ENCODE peak calls at places on chromosomes 16 and 17, in five cellular contexts. B, C, O, V and P are unnamed samples.

GRCh38 chr16:27728691-27729090 is 178.7 kb downstream of the KATNIP start:
- DNase-seq in B (peak; percentile 18), V (no peak), O (no peak), C (no peak), P (no peak)

GRCh38 chr16:4388275-4389021 is 16.8 kb downstream of the VASN start:
- DNase-seq in B (no peak), C (no peak), V (no peak), O (no peak), P (no peak)

GRCh38 chr16:56930516-56931252 is 1.3 kb upstream of the HERPUD1 start:
- DNase-seq in C (peak; percentile 54), V (no peak), B (no peak), O (no peak), P (no peak)

GRCh38 chr17:34665803-34666763 is 86.7 kb downstream of the TMEM132E start:
- DNase-seq in O (no peak), V (no peak), B (no peak), C (no peak), P (no peak)

GRCh38 chr16:80039777-80040176 is 439.2 kb upstream of the MAF start:
- DNase-seq in B (no peak), V (no peak), C (no peak), O (no peak), P (no peak)

GRCh38 chr16:3020247-3020603 is at the start of gene TNFRSF12A:
- DNase-seq in C (peak; percentile 83), O (no peak), V (peak; percentile 81), B (peak; percentile 88), P (no peak)

GRCh38 chr16:68885321-68885720 is 42.0 kb downstream of the TANGO6 start:
- DNase-seq in C (no peak), B (no peak), O (no peak), V (no peak), P (no peak)

GRCh38 chr17:69492410-69493071 is 78.0 kb downstream of the MAP2K6 start:
- DNase-seq in V (no peak), B (no peak), O (no peak), C (no peak), P (no peak)

GRCh38 chr17:57999496-58000017 is 7.5 kb downstream of the SRSF1 start:
- DNase-seq in B (no peak), O (no peak), C (peak; percentile 67), V (no peak), P (no peak)

GRCh38 chr17:8153550-8153956 is 1.3 kb upstream of the PER1 start:
- DNase-seq in B (peak; percentile 88), V (peak; percentile 73), O (peak; percentile 73), C (no peak), P (no peak)

GRCh38 chr16:14658063-14658462 is 25.3 kb downstream of the BFAR start:
- DNase-seq in O (no peak), C (peak; percentile 66), B (no peak), V (no peak), P (no peak)

GRCh38 chr17:59327891-59328290 is 3.6 kb upstream of the YPEL2 start:
- DNase-seq in V (no peak), C (no peak), B (no peak), O (no peak), P (no peak)

GRCh38 chr17:2937331-2938003 is 125.9 kb downstream of the OR1D5 start:
- DNase-seq in O (no peak), B (no peak), V (no peak), C (no peak), P (no peak)

GRCh38 chr16:77860944-77861343 is 72.6 kb downstream of the VAT1L start:
- DNase-seq in B (no peak), O (no peak), V (no peak), C (no peak), P (no peak)

GRCh38 chr16:67847064-67847861 is at the start of gene CENPT:
- DNase-seq in O (no peak), V (peak; percentile 72), B (no peak), C (peak; percentile 70), P (peak; percentile 54)

GRCh38 chr17:44396946-44397345 is 7.5 kb upstream of the ITGA2B start:
- DNase-seq in B (no peak), V (no peak), O (no peak), C (no peak), P (no peak)

GRCh38 chr17:41959336-41960095 is 7.1 kb upstream of the CNP start:
- DNase-seq in V (no peak), B (no peak), O (no peak), C (peak; percentile 57), P (no peak)

GRCh38 chr17:36611345-36612072 is 10.1 kb downstream of the MRM1 start:
- DNase-seq in C (no peak), B (no peak), O (no peak), V (no peak), P (no peak)

GRCh38 chr17:1087381-1088241 is 90.7 kb downstream of the TIMM22 start:
- DNase-seq in O (peak; percentile 48), B (peak; percentile 78), V (peak; percentile 91), C (no peak), P (peak; percentile 61)

GRCh38 chr17:12928736-12929135 is 89.1 kb downstream of the ELAC2 start:
- DNase-seq in C (no peak), V (no peak), B (no peak), O (no peak), P (no peak)

GRCh38 chr17:5785867-5786509 is 201.7 kb upstream of the NLRP1 start:
- DNase-seq in V (no peak), O (no peak), C (no peak), B (no peak), P (no peak)

GRCh38 chr17:66707051-66707450 is 127.9 kb upstream of the CACNG5 start:
- DNase-seq in C (no peak), O (no peak), B (no peak), V (no peak), P (no peak)

GRCh38 chr17:40612510-40613244 is 34.9 kb downstream of the SMARCE1 start:
- DNase-seq in V (no peak), O (no peak), B (no peak), C (no peak), P (peak; percentile 42)

GRCh38 chr17:82961366-82962162 is 117.8 kb upstream of the METRNL start:
- DNase-seq in B (peak; percentile 36), O (no peak), C (no peak), V (peak; percentile 25), P (no peak)

GRCh38 chr17:66255112-66255511 is 25.9 kb upstream of the APOH start:
- DNase-seq in O (no peak), B (no peak), V (no peak), C (peak; percentile 75), P (no peak)

GRCh38 chr17:80169784-80170500 is at the start of gene CARD14:
- DNase-seq in C (no peak), O (no peak), B (no peak), V (peak; percentile 57), P (no peak)

GRCh38 chr17:36544320-36545092 is at the start of gene GGNBP2:
- DNase-seq in V (peak; percentile 92), B (peak; percentile 95), C (peak; percentile 90), O (peak; percentile 60), P (peak; percentile 78)

GRCh38 chr17:60087882-60088669 is 9.4 kb upstream of the HEATR6 start:
- DNase-seq in C (no peak), V (peak; percentile 42), O (no peak), B (no peak), P (no peak)

GRCh38 chr16:4615389-4616046 is 830 bp upstream of the UBALD1 start:
- DNase-seq in C (no peak), B (no peak), V (no peak), O (no peak), P (no peak)

GRCh38 chr17:77286641-77287431 is 146.1 kb downstream of the SEC14L1 start:
- DNase-seq in O (no peak), C (no peak), V (peak; percentile 88), B (peak; percentile 91), P (no peak)

GRCh38 chr17:67578058-67578457 is 139.7 kb upstream of the NOL11 start:
- DNase-seq in C (no peak), B (no peak), V (no peak), O (no peak), P (no peak)

GRCh38 chr16:4511441-4512082 is 27.0 kb downstream of the CDIP1 start:
- DNase-seq in B (no peak), O (no peak), V (peak; percentile 73), C (peak; percentile 10), P (peak; percentile 76)

GRCh38 chr16:342455-343213 is 9.9 kb downstream of the AXIN1 start:
- DNase-seq in V (no peak), C (no peak), B (no peak), O (no peak), P (no peak)
- H3K27ac ChIP-seq in V (no peak overlapping the region), C (no peak overlapping the region), B (no peak overlapping the region), O (no peak overlapping the region), P (no peak overlapping the region)

GRCh38 chr17:17304521-17304985 is 1.4 kb downstream of the NT5M start:
- DNase-seq in B (no peak), V (no peak), O (no peak), C (peak; percentile 85), P (no peak)

GRCh38 chr17:17306181-17306580 is 3.0 kb downstream of the NT5M start:
- DNase-seq in O (no peak), B (no peak), V (no peak), C (no peak), P (no peak)

GRCh38 chr17:17303010-17303846 is at the start of gene NT5M:
- DNase-seq in O (peak; percentile 19), V (peak; percentile 79), C (peak; percentile 88), B (peak; percentile 82), P (peak; percentile 65)

GRCh38 chr17:17305282-17305801 is 2.2 kb downstream of the NT5M start:
- DNase-seq in O (no peak), C (peak; percentile 92), V (no peak), B (no peak), P (peak; percentile 63)

GRCh38 chr17:17303847-17304490 is 796 bp downstream of the NT5M start:
- DNase-seq in V (no peak), B (no peak), O (no peak), C (no peak), P (no peak)
- H3K4me3 ChIP-seq in V (peak overlapping the region; percentile 62), B (peak overlapping the region; percentile 72), O (peak overlapping the region; percentile 67), C (peak overlapping the region; percentile 72), P (peak overlapping the region; percentile 74)

DNA sequence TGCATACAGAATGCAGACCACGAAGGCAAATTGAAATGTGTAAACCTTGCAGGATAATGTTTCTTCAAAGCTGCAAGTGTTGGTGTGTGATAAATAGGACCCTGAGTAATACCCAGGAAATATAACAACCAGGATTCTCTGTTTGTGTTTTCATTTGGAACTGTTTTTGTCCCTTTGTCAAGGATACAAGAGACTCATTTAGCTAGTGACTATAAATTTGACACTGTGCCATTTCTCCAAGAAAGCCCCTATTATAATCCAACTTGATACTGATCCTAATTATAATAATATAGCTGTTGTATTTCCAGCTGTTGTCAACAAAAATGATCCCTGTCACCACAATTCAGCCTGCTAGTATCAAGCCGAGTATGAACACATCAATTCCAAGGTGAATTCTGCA is 173.5 kb downstream of the CDH8 start:
- DNase-seq in V (no peak), B (no peak), O (no peak), C (no peak), P (no peak)
- H3K27ac ChIP-seq in V (no peak overlapping the region), B (no peak overlapping the region), O (no peak overlapping the region), C (no peak overlapping the region), P (peak overlapping the region; percentile 85)

DNA sequence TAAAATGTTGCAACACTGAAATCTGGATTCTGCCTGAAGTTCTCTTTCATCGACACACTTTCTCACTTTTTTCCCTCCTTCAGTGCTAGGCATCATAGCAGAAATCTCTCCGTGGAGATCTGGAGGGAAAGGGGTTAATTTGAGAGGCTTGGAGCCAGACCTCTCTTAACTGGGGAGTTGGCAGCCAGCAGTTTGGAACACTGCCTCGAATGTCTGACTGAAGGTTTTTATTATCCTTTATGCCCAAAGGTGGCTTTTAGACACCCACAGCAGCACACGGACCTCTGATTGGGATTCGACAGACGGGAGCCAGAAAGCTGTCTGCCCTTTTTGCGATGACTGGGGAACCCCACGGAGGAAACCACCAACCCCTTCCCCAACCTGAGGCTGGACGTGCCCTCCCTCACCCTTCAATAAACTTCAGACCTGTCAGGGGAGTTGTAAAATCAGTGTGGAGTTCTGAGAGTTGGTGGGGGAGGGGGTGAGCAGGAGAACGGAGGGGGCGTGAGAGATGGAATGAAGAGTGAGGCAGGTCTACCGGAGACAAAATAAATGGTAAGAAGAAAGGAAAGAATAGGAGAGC is 833.5 kb upstream of the SOX9 start:
- DNase-seq in V (no peak), B (no peak), C (no peak), O (no peak), P (no peak)
- H3K4me3 ChIP-seq in V (no peak overlapping the region), B (no peak overlapping the region), C (no peak overlapping the region), O (no peak overlapping the region), P (no peak overlapping the region)